ENCODE peak calls at places on chromosomes 16 and 17, in ten cellular contexts. T is activated CD8-positive, alpha-beta T cell treated with anti-CD3 and anti-CD28 coated beads for 36 hours; W is activated T-helper 1 cell treated with Interleukin-2 at 50 U/mL for 16 hours; J is AG09319; O is NCI-H748 treated with DMSO at 0.1 percent for 48 hours; E is fibroblast of lung; F is activated CD4-positive, alpha-beta T cell treated with anti-CD3 and anti-CD28 coated beads, Interleukin-2, amount 50 U/mL, for 1 hour; M is body of pancreas; U is WTC11; N is posterior cingulate gyrus. C is an unnamed sample.

GRCh38 chr16:68608330-68608729 is 36.8 kb upstream of the CDH3 start:
- DNase-seq in T (no peak), W (no peak), J (no peak), O (no peak), E (no peak), F (no peak), M (no peak), U (no peak), N (no peak), C (no peak)

GRCh38 chr16:70653406-70653805 is 7.0 kb downstream of the IL34 start:
- DNase-seq in T (no peak), W (no peak), J (no peak), O (no peak), E (no peak), F (no peak), M (no peak), U (no peak), N (no peak), C (no peak)

GRCh38 chr17:65560628-65561371 is 648 bp downstream of the AXIN2 start:
- DNase-seq in T (peak), W (peak), J (peak), O (peak), E (peak), F (peak), M (peak), U (peak), N (peak), C (peak)

GRCh38 chr17:7842380-7842949 is 8.4 kb downstream of the KDM6B start:
- DNase-seq in T (peak), W (peak), J (no peak), O (no peak), E (peak), F (peak), M (peak), U (no peak), N (no peak), C (peak)

GRCh38 chr16:86171329-86171728 is 272.4 kb downstream of the IRF8 start:
- DNase-seq in T (no peak), W (no peak), J (peak), O (no peak), E (peak), F (no peak), M (no peak), U (no peak), N (no peak), C (no peak)

GRCh38 chr16:51621610-51622009 is 470.5 kb upstream of the SALL1 start:
- DNase-seq in T (no peak), W (no peak), J (no peak), O (no peak), E (peak), F (no peak), M (no peak), U (no peak), N (no peak), C (no peak)

GRCh38 chr16:17744903-17745581 is 274.3 kb upstream of the XYLT1 start:
- DNase-seq in T (no peak), W (no peak), J (no peak), O (no peak), E (peak), F (no peak), M (no peak), U (peak), N (no peak), C (no peak)

GRCh38 chr16:87834668-87835473 is 34.4 kb downstream of the SLC7A5 start:
- DNase-seq in T (no peak), W (no peak), J (no peak), O (no peak), E (peak), F (no peak), M (no peak), U (no peak), N (no peak), C (no peak)

GRCh38 chr17:10460062-10460461 is 9.3 kb downstream of the MYH4 start:
- DNase-seq in T (no peak), W (no peak), J (no peak), O (no peak), E (no peak), F (no peak), M (no peak), U (no peak), N (no peak), C (no peak)